ENCODE peak calls at places on chromosomes 16 and 17, in seven cellular contexts. N is CD8-positive, alpha-beta memory T cell; O is hippocampal formation; X is activated naive CD4-positive, alpha-beta T cell treated with anti-CD3 and anti-CD28 coated beads, Interleukin-2, amount 50 U/mL, for 16 hours; Q is stimulated activated CD4-positive, alpha-beta T cell treated with anti-CD3 and anti-CD28 coated beads, Interleukin-4, amount 100 ng/mL, for 4 hours; P is anterior cingulate cortex; W is dermis microvascular lymphatic vessel endothelial cell. S is an unnamed sample.

GRCh38 chr16:49855822-49856740 is at the start of gene ZNF423:
- DNase-seq in X (no peak), W (no peak), Q (no peak), N (no peak), O (no peak), P (no peak), S (peak)

GRCh38 chr16:86512860-86513470 is 2.6 kb downstream of the FOXF1 start:
- DNase-seq in O (no peak), N (no peak), X (no peak), Q (no peak), W (no peak), P (no peak), S (no peak)

GRCh38 chr16:67883872-67884261 is 818 bp upstream of the NRN1L start:
- DNase-seq in X (peak), O (peak), Q (peak), W (no peak), P (peak), N (peak), S (peak)

GRCh38 chr16:11165894-11166665 is 89.9 kb downstream of the SOCS1 start:
- DNase-seq in P (no peak), N (no peak), Q (no peak), X (no peak), O (no peak), W (no peak), S (no peak)

GRCh38 chr17:51499906-51500305 is 239.6 kb downstream of the UTP18 start:
- DNase-seq in Q (no peak), X (no peak), W (no peak), P (no peak), N (no peak), O (no peak), S (no peak)

GRCh38 chr17:16322636-16323035 is 30.6 kb downstream of the CENPV start:
- DNase-seq in P (no peak), N (no peak), O (no peak), W (no peak), X (no peak), Q (no peak), S (no peak)

GRCh38 chr16:81513204-81514040 is 68.8 kb downstream of the CMIP start:
- DNase-seq in W (no peak), O (peak), P (peak), X (no peak), Q (no peak), N (no peak), S (no peak)

GRCh38 chr16:31853300-31853699 is 20.3 kb upstream of the ZNF267 start:
- DNase-seq in P (no peak), X (no peak), O (no peak), W (no peak), Q (no peak), N (no peak), S (no peak)

GRCh38 chr17:7308625-7309433 is 1.4 kb downstream of the EIF5A start:
- DNase-seq in Q (peak), P (peak), W (peak), O (peak), N (peak), X (peak), S (peak)

GRCh38 chr16:72836985-72837384 is 210.9 kb downstream of the ZFHX3 start:
- DNase-seq in O (no peak), X (no peak), W (no peak), Q (no peak), N (no peak), P (no peak), S (no peak)

GRCh38 chr17:73936908-73937627 is 266.4 kb upstream of the RPL38 start:
- DNase-seq in P (no peak), N (no peak), O (no peak), Q (no peak), X (no peak), W (no peak), S (no peak)

GRCh38 chr17:78557598-78558039 is 19.6 kb downstream of the DNAH17 start:
- DNase-seq in N (no peak), W (no peak), Q (no peak), P (no peak), X (no peak), O (no peak), S (no peak)

GRCh38 chr17:48328457-48328856 is 101.6 kb downstream of the SKAP1 start:
- DNase-seq in X (no peak), Q (no peak), W (no peak), N (no peak), P (no peak), O (no peak), S (no peak)

GRCh38 chr16:28131210-28131609 is 67.7 kb upstream of the GSG1L start:
- DNase-seq in O (no peak), N (no peak), X (no peak), Q (no peak), W (no peak), P (no peak), S (no peak)

GRCh38 chr17:78397681-78398101 is 19.2 kb downstream of the PGS1 start:
- DNase-seq in X (no peak), N (no peak), Q (no peak), W (no peak), P (no peak), O (no peak), S (no peak)

GRCh38 chr17:67606471-67606870 is 111.3 kb upstream of the NOL11 start:
- DNase-seq in Q (no peak), O (no peak), N (no peak), W (no peak), X (no peak), P (no peak), S (no peak)

GRCh38 chr16:53207810-53208752 is 153.3 kb downstream of the CHD9 start:
- DNase-seq in P (peak), N (peak), Q (no peak), X (no peak), O (peak), W (peak), S (peak)

GRCh38 chr16:67856927-67857546 is 9.5 kb upstream of the CENPT start:
- DNase-seq in O (no peak), W (no peak), N (no peak), Q (no peak), X (no peak), P (no peak), S (no peak)

GRCh38 chr16:80231118-80231515 is 309.7 kb upstream of the DYNLRB2 start:
- DNase-seq in P (no peak), W (no peak), O (no peak), N (no peak), X (no peak), Q (no peak), S (no peak)

GRCh38 chr17:67245694-67246397 is 850 bp upstream of the HELZ start:
- DNase-seq in N (peak), O (no peak), P (no peak), Q (peak), W (no peak), X (peak), S (peak)

GRCh38 chr17:3885970-3886369 is 6.9 kb downstream of the CAMKK1 start:
- DNase-seq in N (no peak), X (no peak), W (no peak), O (no peak), Q (no peak), P (no peak), S (no peak)

GRCh38 chr16:87463722-87464690 is 28.8 kb downstream of the ZCCHC14 start:
- DNase-seq in O (no peak), N (peak), Q (peak), P (no peak), W (peak), X (no peak), S (no peak)

GRCh38 chr16:67632415-67633172 is 12.3 kb upstream of the CARMIL2 start:
- DNase-seq in W (no peak), O (no peak), N (no peak), X (no peak), P (peak), Q (no peak), S (no peak)

GRCh38 chr17:41863074-41863843 is 2.0 kb downstream of the KLHL11 start:
- DNase-seq in X (peak), P (no peak), W (no peak), O (no peak), Q (peak), N (peak), S (no peak)

GRCh38 chr16:65176603-65177002 is 54.7 kb upstream of the CDH11 start:
- DNase-seq in P (no peak), Q (no peak), N (no peak), O (no peak), W (no peak), X (no peak), S (no peak)

GRCh38 chr16:2209258-2210008 is 1.2 kb downstream of the BRICD5 start:
- DNase-seq in P (no peak), N (no peak), W (no peak), X (no peak), O (no peak), Q (no peak), S (peak)

GRCh38 chr17:37483311-37484039 is 6.2 kb upstream of the DUSP14 start:
- DNase-seq in Q (no peak), X (no peak), O (no peak), P (no peak), N (no peak), W (no peak), S (no peak)

GRCh38 chr17:62746941-62747340 is 61.2 kb downstream of the MARCHF10 start:
- DNase-seq in N (no peak), Q (no peak), O (no peak), W (no peak), P (no peak), X (no peak), S (no peak)

GRCh38 chr16:677306-678190 is 2.1 kb downstream of the RHBDL1 start:
- DNase-seq in X (no peak), P (no peak), N (no peak), O (no peak), W (no peak), Q (no peak), S (peak)

GRCh38 chr17:8681175-8681949 is 50.8 kb upstream of the MYH10 start:
- DNase-seq in P (no peak), X (no peak), O (no peak), Q (no peak), W (peak), N (no peak), S (no peak)

S was measured in upper lobe of left lung.